ENCODE peak calls at places on chromosomes 5 and 9, in five cellular contexts. One of them, this sample, is unnamed.

GRCh38 chr9:32258482-32258881 is 126.0 kb upstream of the ACO1 start:
- DNase-seq in GM12878: no peak
- DNase-seq in left lung: no peak
- DNase-seq in brain microvascular endothelial cell: no peak
- DNase-seq in uterus: no peak
- DNase-seq in this sample: no peak

GRCh38 chr5:130871346-130872086 is 293.5 kb downstream of the HINT1 start:
- DNase-seq in uterus: no peak
- DNase-seq in brain microvascular endothelial cell: peak; percentile 33
- DNase-seq in GM12878: no peak
- DNase-seq in left lung: no peak
- DNase-seq in this sample: peak; percentile 21

GRCh38 chr5:170267431-170268152 is 30.0 kb downstream of the LCP2 start:
- DNase-seq in GM12878: peak; percentile 34
- DNase-seq in left lung: no peak
- DNase-seq in brain microvascular endothelial cell: peak; percentile 69
- DNase-seq in uterus: peak; percentile 85
- DNase-seq in this sample: peak; percentile 45

GRCh38 chr5:72167790-72168189 is 60.5 kb downstream of the MAP1B start:
- DNase-seq in uterus: no peak
- DNase-seq in brain microvascular endothelial cell: no peak
- DNase-seq in left lung: no peak
- DNase-seq in GM12878: no peak
- DNase-seq in this sample: no peak

GRCh38 chr9:80127920-80128319 is 556.2 kb downstream of the TLE4 start:
- DNase-seq in GM12878: no peak
- DNase-seq in left lung: no peak
- DNase-seq in brain microvascular endothelial cell: no peak
- DNase-seq in uterus: no peak
- DNase-seq in this sample: no peak

GRCh38 chr5:54520438-54520846 is 2.9 kb downstream of the SNX18 start:
- DNase-seq in brain microvascular endothelial cell: no peak
- DNase-seq in uterus: peak; percentile 28
- DNase-seq in left lung: no peak
- DNase-seq in GM12878: no peak
- DNase-seq in this sample: no peak

GRCh38 chr9:32136700-32137339 is 247.6 kb upstream of the ACO1 start:
- DNase-seq in GM12878: no peak
- DNase-seq in left lung: no peak
- DNase-seq in uterus: no peak
- DNase-seq in brain microvascular endothelial cell: no peak
- DNase-seq in this sample: peak; percentile 58

GRCh38 chr5:137880313-137880712 is 8.9 kb upstream of the PKD2L2 start:
- DNase-seq in brain microvascular endothelial cell: no peak
- DNase-seq in uterus: no peak
- DNase-seq in left lung: no peak
- DNase-seq in GM12878: no peak
- DNase-seq in this sample: no peak

GRCh38 chr5:100584069-100584468 is 48.9 kb downstream of the FAM174A start:
- DNase-seq in left lung: no peak
- DNase-seq in GM12878: peak; percentile 60
- DNase-seq in uterus: no peak
- DNase-seq in brain microvascular endothelial cell: no peak
- DNase-seq in this sample: no peak

GRCh38 chr5:132436936-132437335 is 53.6 kb downstream of the IRF1 start:
- DNase-seq in uterus: no peak
- DNase-seq in GM12878: no peak
- DNase-seq in left lung: no peak
- DNase-seq in brain microvascular endothelial cell: no peak
- DNase-seq in this sample: no peak

GRCh38 chr9:97318433-97318832 is 11.0 kb downstream of the CCDC180 start:
- DNase-seq in GM12878: no peak
- DNase-seq in uterus: no peak
- DNase-seq in brain microvascular endothelial cell: no peak
- DNase-seq in left lung: no peak
- DNase-seq in this sample: no peak

GRCh38 chr9:122133263-122133983 is 26.2 kb downstream of the NDUFA8 start:
- DNase-seq in uterus: peak; percentile 73
- DNase-seq in GM12878: no peak
- DNase-seq in brain microvascular endothelial cell: no peak
- DNase-seq in left lung: no peak
- DNase-seq in this sample: no peak

GRCh38 chr9:83714316-83714715 is 6.6 kb upstream of the UBQLN1 start:
- DNase-seq in left lung: no peak
- DNase-seq in GM12878: no peak
- DNase-seq in uterus: no peak
- DNase-seq in brain microvascular endothelial cell: no peak
- DNase-seq in this sample: no peak

GRCh38 chr5:174327317-174327864 is 281.9 kb downstream of the NSG2 start:
- DNase-seq in brain microvascular endothelial cell: peak; percentile 68
- DNase-seq in uterus: no peak
- DNase-seq in left lung: no peak
- DNase-seq in GM12878: no peak
- DNase-seq in this sample: peak; percentile 72

GRCh38 chr9:120723547-120723946 is 9.3 kb upstream of the MEGF9 start:
- DNase-seq in brain microvascular endothelial cell: peak; percentile 52
- DNase-seq in uterus: no peak
- DNase-seq in left lung: no peak
- DNase-seq in GM12878: no peak
- DNase-seq in this sample: no peak

GRCh38 chr9:16867571-16868311 is 2.7 kb downstream of the BNC2 start:
- DNase-seq in uterus: peak; percentile 51
- DNase-seq in brain microvascular endothelial cell: peak; percentile 84
- DNase-seq in GM12878: no peak
- DNase-seq in left lung: no peak
- DNase-seq in this sample: no peak

GRCh38 chr9:7509586-7509985 is 290.0 kb downstream of the DMAC1 start:
- DNase-seq in GM12878: no peak
- DNase-seq in uterus: no peak
- DNase-seq in left lung: no peak
- DNase-seq in brain microvascular endothelial cell: no peak
- DNase-seq in this sample: no peak

GRCh38 chr9:76560481-76560891 is 101.5 kb downstream of the GCNT1 start:
- DNase-seq in GM12878: no peak
- DNase-seq in left lung: no peak
- DNase-seq in brain microvascular endothelial cell: peak; percentile 60
- DNase-seq in uterus: no peak
- DNase-seq in this sample: no peak

GRCh38 chr5:133086366-133086875 is 34.6 kb downstream of the HSPA4 start:
- DNase-seq in uterus: no peak
- DNase-seq in GM12878: no peak
- DNase-seq in left lung: no peak
- DNase-seq in brain microvascular endothelial cell: no peak
- DNase-seq in this sample: no peak

GRCh38 chr5:109195667-109196066 is 214.1 kb downstream of the PJA2 start:
- DNase-seq in uterus: no peak
- DNase-seq in brain microvascular endothelial cell: no peak
- DNase-seq in GM12878: no peak
- DNase-seq in left lung: no peak
- DNase-seq in this sample: no peak

GRCh38 chr5:67414712-67415111 is 218.1 kb upstream of the CD180 start:
- DNase-seq in uterus: no peak
- DNase-seq in left lung: no peak
- DNase-seq in brain microvascular endothelial cell: no peak
- DNase-seq in GM12878: no peak
- DNase-seq in this sample: no peak

DNA sequence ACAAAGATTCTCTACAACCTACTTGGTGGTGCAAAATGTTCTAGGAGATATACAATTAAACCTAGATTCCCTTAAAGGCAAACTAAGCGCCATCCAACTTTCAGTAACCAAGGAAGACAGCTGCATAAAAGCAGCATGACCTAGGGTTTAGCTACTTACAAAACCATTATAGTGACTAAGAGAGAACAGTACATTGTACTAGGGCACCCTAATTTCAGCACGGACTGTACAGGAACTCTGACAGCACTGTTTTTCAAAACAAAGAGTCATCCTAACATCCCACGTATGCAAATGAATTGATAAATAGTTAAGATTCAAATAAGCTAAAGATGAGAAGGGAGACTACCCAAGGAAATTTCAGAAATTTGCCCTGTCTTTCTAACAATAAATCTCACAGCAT is 30.0 kb downstream of the STRBP start:
- DNase-seq in uterus: no peak
- DNase-seq in GM12878: no peak
- DNase-seq in brain microvascular endothelial cell: no peak
- DNase-seq in left lung: no peak
- DNase-seq in this sample: no peak
- H3K4me3 ChIP-seq in uterus: no peak overlapping the region
- H3K4me3 ChIP-seq in GM12878: no peak overlapping the region
- H3K4me3 ChIP-seq in brain microvascular endothelial cell: no peak overlapping the region
- H3K4me3 ChIP-seq in left lung: no peak overlapping the region
- H3K4me3 ChIP-seq in this sample: no peak overlapping the region

GRCh38 chr5:85732185-85732584 is 885.6 kb upstream of the COX7C start:
- DNase-seq in left lung: no peak
- DNase-seq in uterus: no peak
- DNase-seq in brain microvascular endothelial cell: no peak
- DNase-seq in GM12878: no peak
- DNase-seq in this sample: no peak
- TF ChIP-seq CTCF in left lung: no peak
- TF ChIP-seq CTCF in uterus: no peak
- TF ChIP-seq CTCF in brain microvascular endothelial cell: no peak
- TF ChIP-seq CTCF in GM12878: no peak
- TF ChIP-seq CTCF in this sample: no peak

GRCh38 chr5:141363952-141364660 is at the start of gene PCDHGA5:
- DNase-seq in left lung: no peak
- DNase-seq in brain microvascular endothelial cell: no peak
- DNase-seq in uterus: no peak
- DNase-seq in GM12878: no peak
- DNase-seq in this sample: no peak
- H3K36me3 ChIP-seq in left lung: no peaks in the 10 kb centered on the region
- H3K36me3 ChIP-seq in brain microvascular endothelial cell: no peaks in the 10 kb centered on the region
- H3K36me3 ChIP-seq in uterus: no peaks in the 10 kb centered on the region
- H3K36me3 ChIP-seq in GM12878: no peaks in the 10 kb centered on the region
- H3K36me3 ChIP-seq in this sample: no peaks in the 10 kb centered on the region

GRCh38 chr9:124496075-124496893 is 10.9 kb downstream of the NR5A1 start:
- DNase-seq in brain microvascular endothelial cell: no peak
- DNase-seq in GM12878: no peak
- DNase-seq in left lung: peak; percentile 39
- DNase-seq in uterus: no peak
- DNase-seq in this sample: no peak

GRCh38 chr9:124498040-124498439 is 9.2 kb downstream of the NR5A1 start:
- DNase-seq in left lung: no peak
- DNase-seq in GM12878: no peak
- DNase-seq in brain microvascular endothelial cell: no peak
- DNase-seq in uterus: no peak
- DNase-seq in this sample: no peak

GRCh38 chr9:124499214-124499613 is 8.0 kb downstream of the NR5A1 start:
- DNase-seq in uterus: no peak
- DNase-seq in GM12878: no peak
- DNase-seq in left lung: no peak
- DNase-seq in brain microvascular endothelial cell: no peak
- DNase-seq in this sample: no peak

GRCh38 chr9:124498499-124499146 is 8.6 kb downstream of the NR5A1 start:
- DNase-seq in left lung: peak; percentile 68
- DNase-seq in uterus: no peak
- DNase-seq in GM12878: no peak
- DNase-seq in brain microvascular endothelial cell: no peak
- DNase-seq in this sample: no peak

DNA sequence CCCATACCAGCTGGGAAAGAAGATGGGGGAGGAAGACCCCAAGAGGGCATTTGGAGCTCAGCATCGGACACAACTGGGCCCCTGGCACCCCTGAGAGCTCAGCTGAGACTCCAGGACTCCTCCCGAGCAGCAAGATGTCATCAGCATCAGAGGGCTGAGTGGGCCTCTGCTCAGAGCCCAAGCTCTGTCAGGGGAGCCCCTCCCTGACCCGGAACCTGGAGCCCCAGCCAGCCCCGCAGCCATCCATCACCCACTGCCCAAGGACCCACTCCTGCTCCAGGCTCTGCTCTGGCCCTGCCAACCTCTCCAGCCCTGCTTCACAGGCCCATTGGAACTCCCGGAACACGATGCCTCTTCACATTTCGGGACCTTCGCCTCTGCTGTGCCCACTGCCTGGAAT is 9.8 kb downstream of the NR5A1 start:
- DNase-seq in left lung: peak; percentile 55
- DNase-seq in uterus: no peak
- DNase-seq in brain microvascular endothelial cell: no peak
- DNase-seq in GM12878: no peak
- DNase-seq in this sample: no peak
- H3K4me3 ChIP-seq in left lung: no peak overlapping the region
- H3K4me3 ChIP-seq in uterus: no peak overlapping the region
- H3K4me3 ChIP-seq in brain microvascular endothelial cell: no peak overlapping the region
- H3K4me3 ChIP-seq in GM12878: no peak overlapping the region
- H3K4me3 ChIP-seq in this sample: no peak overlapping the region

GRCh38 chr5:34535944-34536628 is 120.0 kb upstream of the RAI14 start:
- DNase-seq in GM12878: no peak
- DNase-seq in brain microvascular endothelial cell: no peak
- DNase-seq in left lung: no peak
- DNase-seq in uterus: no peak
- DNase-seq in this sample: no peak

GRCh38 chr5:34535433-34535832 is 120.7 kb upstream of the RAI14 start:
- DNase-seq in uterus: no peak
- DNase-seq in GM12878: no peak
- DNase-seq in brain microvascular endothelial cell: no peak
- DNase-seq in left lung: no peak
- DNase-seq in this sample: no peak

GRCh38 chr5:34539183-34539582 is 116.9 kb upstream of the RAI14 start:
- DNase-seq in GM12878: no peak
- DNase-seq in uterus: no peak
- DNase-seq in left lung: no peak
- DNase-seq in brain microvascular endothelial cell: no peak
- DNase-seq in this sample: no peak

GRCh38 chr5:34536699-34537098 is 119.4 kb upstream of the RAI14 start:
- DNase-seq in brain microvascular endothelial cell: no peak
- DNase-seq in uterus: no peak
- DNase-seq in left lung: no peak
- DNase-seq in GM12878: no peak
- DNase-seq in this sample: no peak

DNA sequence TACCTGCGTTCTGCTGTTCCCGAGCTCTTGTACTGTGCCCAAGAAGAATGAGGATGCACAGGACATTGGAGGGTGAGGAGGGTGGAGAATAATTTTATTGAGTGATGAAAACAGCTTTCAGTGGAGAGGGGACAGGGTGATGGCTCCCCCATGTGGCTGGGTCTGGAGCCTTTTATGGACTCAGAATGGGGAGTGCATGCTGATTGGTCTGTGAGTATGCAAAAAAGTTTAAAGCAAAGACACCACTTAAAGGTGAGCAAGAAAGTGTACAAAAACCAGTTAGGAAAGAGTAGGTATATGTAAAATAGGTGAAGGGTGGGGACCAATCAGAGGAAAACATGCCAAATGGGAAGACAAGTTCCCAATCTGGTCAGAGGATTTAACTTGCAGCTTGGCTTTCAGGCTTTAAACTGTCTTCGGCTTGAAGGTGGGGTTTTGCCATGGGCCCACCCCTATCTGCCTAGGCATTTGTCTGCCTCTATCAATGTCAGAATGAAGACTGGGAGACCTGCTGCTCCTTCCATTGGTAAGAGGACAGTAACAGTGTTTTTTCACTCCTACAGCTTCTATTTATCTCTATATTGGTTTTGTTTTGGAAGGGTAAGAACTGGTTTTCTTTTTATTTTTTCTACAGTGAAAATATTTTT is 118.0 kb upstream of the RAI14 start:
- DNase-seq in uterus: no peak
- DNase-seq in left lung: no peak
- DNase-seq in brain microvascular endothelial cell: peak; percentile 11
- DNase-seq in GM12878: no peak
- DNase-seq in this sample: no peak
- TF ChIP-seq CTCF in uterus: no peak
- TF ChIP-seq CTCF in left lung: peak; percentile 27
- TF ChIP-seq CTCF in brain microvascular endothelial cell: peak; percentile 47
- TF ChIP-seq CTCF in GM12878: peak; percentile 51
- TF ChIP-seq CTCF in this sample: peak; percentile 29

GRCh38 chr9:18785604-18786003 is 247.4 kb downstream of the SAXO1 start:
- DNase-seq in GM12878: no peak
- DNase-seq in left lung: no peak
- DNase-seq in brain microvascular endothelial cell: no peak
- DNase-seq in uterus: no peak
- DNase-seq in this sample: no peak
- H3K36me3 ChIP-seq in GM12878: no peaks in the 10 kb centered on the region
- H3K36me3 ChIP-seq in left lung: no peaks in the 10 kb centered on the region
- H3K36me3 ChIP-seq in brain microvascular endothelial cell: no peaks in the 10 kb centered on the region
- H3K36me3 ChIP-seq in uterus: no peaks in the 10 kb centered on the region
- H3K36me3 ChIP-seq in this sample: no peaks in the 10 kb centered on the region

This sample was measured in WERI-Rb-1.